ENCODE peak calls at places on chromosomes 7 and 10, in six cellular contexts. M, F, T, K, A and W are unnamed samples.

GRCh38 chr10:59748834-59749233 is 4.4 kb downstream of the MRLN start:
- DNase-seq in M (no peak), F (no peak), T (no peak), K (no peak), A (no peak), W (no peak)

GRCh38 chr7:105838273-105839141 is 37.9 kb downstream of the ATXN7L1 start:
- DNase-seq in M (no peak), F (no peak), T (no peak), K (no peak), A (peak), W (no peak)

GRCh38 chr7:127251048-127251451 is 1.7 kb downstream of the GRM8 start:
- DNase-seq in M (no peak), F (peak), T (no peak), K (no peak), A (no peak), W (no peak)

GRCh38 chr10:123287594-123288247 is 133.5 kb downstream of the BUB3 start:
- DNase-seq in M (no peak), F (no peak), T (no peak), K (no peak), A (no peak), W (no peak)

GRCh38 chr10:79347894-79348639 is 798 bp downstream of the PPIF start:
- DNase-seq in M (peak), F (no peak), T (peak), K (peak), A (peak), W (peak)

GRCh38 chr10:30093303-30093967 is 34.0 kb upstream of the JCAD start:
- DNase-seq in M (no peak), F (no peak), T (no peak), K (no peak), A (no peak), W (no peak)

GRCh38 chr10:45509491-45509890 is 135.5 kb downstream of the ALOX5 start:
- DNase-seq in M (no peak), F (no peak), T (no peak), K (no peak), A (no peak), W (no peak)

GRCh38 chr10:7111574-7111973 is 299.3 kb downstream of the SFMBT2 start:
- DNase-seq in M (peak), F (no peak), T (no peak), K (no peak), A (no peak), W (no peak)

GRCh38 chr10:113947138-113948011 is 92.9 kb downstream of the NHLRC2 start:
- DNase-seq in M (no peak), F (no peak), T (no peak), K (no peak), A (peak), W (no peak)

GRCh38 chr7:78020131-78020873 is 221.7 kb downstream of the PHTF2 start:
- DNase-seq in M (peak), F (no peak), T (peak), K (peak), A (peak), W (peak)

GRCh38 chr10:70664702-70665195 is 7.6 kb upstream of the ADAMTS14 start:
- DNase-seq in M (peak), F (peak), T (no peak), K (no peak), A (no peak), W (peak)

GRCh38 chr10:104862-105565 is 30.2 kb upstream of the ZMYND11 start:
- DNase-seq in M (no peak), F (no peak), T (no peak), K (no peak), A (no peak), W (no peak)

GRCh38 chr10:97736403-97736901 is 476 bp upstream of the ZFYVE27 start:
- DNase-seq in M (no peak), F (no peak), T (no peak), K (no peak), A (no peak), W (no peak)

GRCh38 chr7:51278797-51279196 is 37.8 kb downstream of the COBL start:
- DNase-seq in M (no peak), F (no peak), T (no peak), K (no peak), A (no peak), W (no peak)

GRCh38 chr10:28661035-28661434 is 16.3 kb upstream of the BAMBI start:
- DNase-seq in M (peak), F (no peak), T (no peak), K (no peak), A (no peak), W (peak)

GRCh38 chr10:86715156-86715795 is 41.1 kb upstream of the BMPR1A start:
- DNase-seq in M (no peak), F (no peak), T (no peak), K (peak), A (no peak), W (no peak)

GRCh38 chr10:102802920-102803534 is 34.2 kb downstream of the CYP17A1 start:
- DNase-seq in M (peak), F (no peak), T (peak), K (peak), A (no peak), W (peak)
- TF ChIP-seq CTCF in M (no peak), F (no peak), T (no peak), K (no peak), A (no peak), W (peak)

DNA sequence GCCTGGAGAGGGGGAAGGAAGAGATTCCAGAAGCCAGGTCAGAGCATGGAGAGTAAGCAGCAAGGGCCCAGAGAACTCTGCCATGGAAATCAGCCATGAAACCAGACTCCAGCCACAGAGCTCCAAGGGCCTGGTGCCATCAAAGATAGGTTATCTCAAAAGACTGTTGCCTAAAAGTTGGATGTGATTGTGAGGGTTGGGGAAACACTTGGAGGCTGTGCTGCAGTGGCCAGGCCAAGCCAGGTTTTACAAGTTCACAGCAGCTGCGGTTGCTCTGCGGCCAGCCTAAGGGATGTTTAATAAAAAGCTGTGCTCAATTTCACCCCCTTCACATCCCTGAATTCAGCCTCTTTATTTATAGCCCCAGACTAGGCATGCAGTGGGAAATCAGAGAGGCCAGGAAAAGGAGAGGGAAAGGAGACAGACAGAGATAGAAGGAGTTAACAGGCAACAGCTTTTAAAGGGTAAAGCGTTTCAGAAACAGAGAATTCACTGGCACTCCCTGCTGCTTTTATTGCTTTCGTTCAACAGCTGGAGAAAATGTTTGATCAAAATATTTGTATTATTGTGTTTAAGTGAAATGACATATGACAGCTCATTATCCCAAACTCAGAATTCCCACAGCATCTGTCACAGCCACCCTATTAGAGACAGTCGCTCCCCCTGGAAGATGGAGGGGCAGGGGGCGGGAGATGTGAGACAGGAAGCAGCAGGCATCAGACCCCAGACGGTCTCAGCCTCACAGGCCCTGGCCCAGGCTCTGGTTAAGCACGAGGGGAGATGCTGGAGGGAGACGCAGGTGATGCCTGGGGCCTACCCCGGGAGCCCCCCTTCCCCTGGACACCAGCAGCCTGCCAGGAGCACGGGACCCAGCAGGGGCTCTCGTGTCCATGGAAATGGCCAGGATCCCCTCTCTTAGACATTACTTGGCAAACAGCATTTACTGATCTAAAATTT is 140.1 kb downstream of the GLI3 start:
- DNase-seq in M (peak), F (no peak), T (no peak), K (no peak), A (peak), W (no peak)
- TF ChIP-seq CTCF in M (no peak), F (no peak), T (no peak), K (no peak), A (no peak), W (no peak)

DNA sequence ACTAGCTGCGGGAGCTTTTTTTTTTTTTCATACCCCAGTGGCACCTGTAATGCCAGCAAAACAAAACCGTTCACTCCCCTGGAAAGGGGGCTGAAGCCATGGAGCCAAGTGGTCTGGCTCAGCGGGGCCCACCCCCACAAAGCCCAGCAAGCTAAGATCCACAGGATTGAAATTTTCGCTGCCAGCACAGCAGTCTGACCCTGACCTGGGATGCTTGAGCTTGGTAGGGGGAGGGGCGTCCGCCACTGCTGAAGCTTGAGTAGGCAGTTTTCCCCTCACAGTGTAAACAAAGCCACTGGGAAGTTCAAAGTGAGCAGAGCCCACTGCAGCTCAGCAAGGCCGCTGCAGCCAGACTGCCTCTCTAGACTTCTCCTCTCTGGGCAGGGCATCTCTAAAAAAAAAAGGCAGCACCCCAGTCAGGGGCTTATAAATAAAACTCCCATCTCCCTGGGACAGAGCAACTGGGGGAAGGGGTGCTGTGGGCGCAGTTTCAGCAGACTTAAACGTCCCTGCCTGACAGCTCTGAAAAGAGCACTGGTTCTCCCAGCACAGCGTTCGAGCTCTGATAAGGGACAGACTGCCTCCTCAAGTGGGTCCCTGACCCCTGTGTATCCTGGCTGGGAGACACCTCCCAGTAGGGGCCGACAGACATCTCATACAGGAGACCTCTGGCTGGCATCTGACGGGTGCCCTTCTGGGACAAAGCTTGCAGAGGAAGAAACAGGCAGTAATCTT is 31.6 kb downstream of the ARMC10 start:
- DNase-seq in M (no peak), F (no peak), T (peak), K (no peak), A (no peak), W (no peak)
- TF ChIP-seq CTCF in M (no peak), F (no peak), T (no peak), K (no peak), A (no peak), W (no peak)

DNA sequence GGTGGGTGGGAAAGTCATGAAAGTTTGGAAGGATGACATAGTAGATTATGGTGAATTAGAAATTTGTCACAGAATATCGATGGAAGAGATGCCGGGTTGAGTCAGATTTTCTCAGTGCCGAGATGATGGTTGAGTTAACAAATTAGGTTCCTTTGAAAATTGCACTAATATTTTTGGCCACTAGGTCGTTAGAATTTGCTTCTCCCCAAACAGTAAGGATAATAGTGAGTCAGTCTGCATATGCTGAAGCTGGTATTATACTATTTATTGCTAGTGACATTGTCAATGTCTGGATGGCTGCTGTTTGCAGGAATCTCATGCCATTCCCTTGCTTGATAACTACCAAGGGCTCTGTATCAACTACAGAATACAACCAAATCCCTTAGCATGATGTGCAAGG is 37.7 kb upstream of the MINDY3 start:
- DNase-seq in M (no peak), F (no peak), T (no peak), K (no peak), A (no peak), W (no peak)
- TF ChIP-seq CTCF in M (peak), F (peak), T (no peak), K (no peak), A (no peak), W (peak)